ENCODE peak calls at places on chromosome 2, in four cellular contexts. M is T-helper 1 cell; E is activated CD4-positive, alpha-beta T cell treated with anti-CD3 and anti-CD28 coated beads, Interleukin-2, amount 50 U/mL, for 24 hours; I is Ammon's horn. C is an unnamed sample.
A peak's percentile ranks its signal among the peaks of the same experiment; 100 is the strongest.

GRCh38 chr2:1060987-1061386 is 110.3 kb downstream of the SNTG2 start:
- DNase-seq in M (no peak), E (no peak), I (no peak), C (no peak)

GRCh38 chr2:119142822-119143221 is 15.7 kb downstream of the C1QL2 start:
- DNase-seq in M (no peak), E (no peak), I (peak; percentile 70), C (no peak)

GRCh38 chr2:26712486-26713465 is 20.3 kb downstream of the KCNK3 start:
- DNase-seq in M (no peak), E (no peak), I (peak; percentile 92), C (no peak)

GRCh38 chr2:42567806-42568429 is 514 bp upstream of the MTA3 start:
- DNase-seq in M (no peak), E (no peak), I (no peak), C (no peak)

GRCh38 chr2:171416009-171416926 is 17.5 kb downstream of the METTL8 start:
- DNase-seq in M (peak; percentile 82), E (peak; percentile 51), I (peak; percentile 96), C (peak; percentile 45)

GRCh38 chr2:48399828-48400552 is 130.0 kb upstream of the STON1 start:
- DNase-seq in M (no peak), E (no peak), I (no peak), C (no peak)

GRCh38 chr2:28668880-28669279 is 82.8 kb upstream of the PPP1CB start:
- DNase-seq in M (no peak), E (no peak), I (no peak), C (no peak)

GRCh38 chr2:109612991-109613921 is 510 bp downstream of the SEPTIN10 start:
- DNase-seq in M (no peak), E (no peak), I (peak; percentile 39), C (no peak)

GRCh38 chr2:20378891-20379519 is 28.4 kb upstream of the PUM2 start:
- DNase-seq in M (no peak), E (no peak), I (peak; percentile 91), C (no peak)

GRCh38 chr2:180174580-180174979 is 167.5 kb upstream of the CWC22 start:
- DNase-seq in M (no peak), E (no peak), I (no peak), C (no peak)

GRCh38 chr2:175817200-175817599 is 184.9 kb downstream of the LNPK start:
- DNase-seq in M (no peak), E (no peak), I (no peak), C (no peak)

GRCh38 chr2:160736629-160737028 is 243.0 kb upstream of the RBMS1 start:
- DNase-seq in M (no peak), E (no peak), I (no peak), C (no peak)

GRCh38 chr2:230878599-230878965 is 13.8 kb downstream of the ITM2C start:
- DNase-seq in M (no peak), E (no peak), I (no peak), C (no peak)

GRCh38 chr2:9356336-9356735 is 67.0 kb downstream of the ITGB1BP1 start:
- DNase-seq in M (no peak), E (no peak), I (no peak), C (no peak)

GRCh38 chr2:229815858-229816257 is 101.5 kb upstream of the DNER start:
- DNase-seq in M (no peak), E (no peak), I (no peak), C (no peak)

GRCh38 chr2:143558665-143559064 is 429.4 kb downstream of the ARHGAP15 start:
- DNase-seq in M (peak; percentile 27), E (no peak), I (no peak), C (peak; percentile 66)

GRCh38 chr2:42880738-42881525 is 88.5 kb upstream of the HAAO start:
- DNase-seq in M (no peak), E (no peak), I (no peak), C (no peak)

GRCh38 chr2:219352448-219353023 is 20.0 kb upstream of the RESP18 start:
- DNase-seq in M (peak; percentile 44), E (peak; percentile 43), I (peak; percentile 68), C (peak; percentile 8)

GRCh38 chr2:15940661-15941482 is 522 bp downstream of the MYCN start:
- DNase-seq in M (no peak), E (no peak), I (no peak), C (no peak)

GRCh38 chr2:222960126-222960525 is 91.9 kb upstream of the KCNE4 start:
- DNase-seq in M (no peak), E (no peak), I (no peak), C (no peak)

GRCh38 chr2:191571163-191571769 is 106.7 kb upstream of the NABP1 start:
- DNase-seq in M (peak; percentile 69), E (no peak), I (peak; percentile 54), C (peak; percentile 43)

GRCh38 chr2:48589170-48589767 is 28.4 kb upstream of the GTF2A1L start:
- DNase-seq in M (no peak), E (no peak), I (peak; percentile 60), C (no peak)

GRCh38 chr2:25234756-25235155 is 66.4 kb upstream of the POMC start:
- DNase-seq in M (no peak), E (no peak), I (peak; percentile 76), C (no peak)